ENCODE peak calls at places on chromosomes 3 and 15, in five cellular contexts. I, M, G, H and E are unnamed samples.

GRCh38 chr15:62524848-62525247 is 359.8 kb upstream of the C2CD4B start:
- DNase-seq in H (no peak), M (no peak), I (no peak), G (no peak), E (no peak)

GRCh38 chr3:148790841-148791240 is 36.8 kb upstream of the CPB1 start:
- DNase-seq in M (peak; percentile 83), H (no peak), G (peak; percentile 15), I (no peak), E (no peak)

GRCh38 chr3:12568747-12569146 is 11.9 kb downstream of the MKRN2 start:
- DNase-seq in G (no peak), H (no peak), M (no peak), I (no peak), E (no peak)

GRCh38 chr15:35624881-35625280 is 78.9 kb upstream of the DPH6 start:
- DNase-seq in M (no peak), I (no peak), H (no peak), G (no peak), E (no peak)

GRCh38 chr3:45109736-45110135 is 36.4 kb downstream of the CDCP1 start:
- DNase-seq in G (no peak), H (no peak), I (no peak), M (no peak), E (no peak)

GRCh38 chr3:123347205-123347604 is 101.7 kb downstream of the ADCY5 start:
- DNase-seq in G (no peak), I (no peak), M (peak; percentile 11), H (no peak), E (no peak)

GRCh38 chr3:32340039-32340438 is 51.6 kb upstream of the CMTM7 start:
- DNase-seq in H (no peak), I (peak; percentile 22), M (peak; percentile 87), G (no peak), E (peak; percentile 20)

GRCh38 chr3:171306631-171307030 is 153.6 kb downstream of the TNIK start:
- DNase-seq in I (no peak), G (peak; percentile 56), H (no peak), M (peak; percentile 81), E (no peak)